ENCODE peak calls at places on chromosomes 11 and 22, in nine cellular contexts. One of them, this sample, is unnamed.

GRCh38 chr22:20194681-20195593 is 44.1 kb upstream of the CCDC188 start:
- DNase-seq in mucosa of descending colon: no peak
- DNase-seq in AG04449: no peak
- DNase-seq in coronary artery: no peak
- DNase-seq in spleen: no peak
- DNase-seq in brain microvascular endothelial cell: no peak
- DNase-seq in heart left ventricle: no peak
- DNase-seq in sigmoid colon: no peak
- DNase-seq in K562: no peak
- DNase-seq in this sample: no peak

GRCh38 chr11:120643254-120643653 is 131.7 kb downstream of the GRIK4 start:
- DNase-seq in mucosa of descending colon: no peak
- DNase-seq in AG04449: no peak
- DNase-seq in coronary artery: no peak
- DNase-seq in spleen: peak
- DNase-seq in brain microvascular endothelial cell: no peak
- DNase-seq in heart left ventricle: no peak
- DNase-seq in sigmoid colon: no peak
- DNase-seq in K562: no peak
- DNase-seq in this sample: no peak

GRCh38 chr11:71542856-71543743 is 5.1 kb upstream of the KRTAP5-9 start:
- DNase-seq in mucosa of descending colon: no peak
- DNase-seq in AG04449: no peak
- DNase-seq in coronary artery: no peak
- DNase-seq in spleen: no peak
- DNase-seq in brain microvascular endothelial cell: no peak
- DNase-seq in heart left ventricle: no peak
- DNase-seq in sigmoid colon: no peak
- DNase-seq in K562: no peak
- DNase-seq in this sample: no peak

GRCh38 chr11:75858613-75859012 is 43.6 kb downstream of the UVRAG start:
- DNase-seq in mucosa of descending colon: no peak
- DNase-seq in AG04449: peak
- DNase-seq in coronary artery: no peak
- DNase-seq in spleen: no peak
- DNase-seq in brain microvascular endothelial cell: peak
- DNase-seq in heart left ventricle: no peak
- DNase-seq in sigmoid colon: no peak
- DNase-seq in K562: no peak
- DNase-seq in this sample: no peak

GRCh38 chr11:112128483-112129121 is 35.3 kb downstream of the IL18 start:
- DNase-seq in mucosa of descending colon: peak
- DNase-seq in AG04449: peak
- DNase-seq in coronary artery: no peak
- DNase-seq in spleen: no peak
- DNase-seq in brain microvascular endothelial cell: peak
- DNase-seq in heart left ventricle: no peak
- DNase-seq in sigmoid colon: peak
- DNase-seq in K562: no peak
- DNase-seq in this sample: no peak

GRCh38 chr11:129613076-129613475 is 202.6 kb upstream of the TMEM45B start:
- DNase-seq in mucosa of descending colon: no peak
- DNase-seq in AG04449: no peak
- DNase-seq in coronary artery: no peak
- DNase-seq in spleen: no peak
- DNase-seq in brain microvascular endothelial cell: peak
- DNase-seq in heart left ventricle: no peak
- DNase-seq in sigmoid colon: no peak
- DNase-seq in K562: no peak
- DNase-seq in this sample: no peak

GRCh38 chr22:19043111-19044085 is 78.8 kb downstream of the DGCR2 start:
- DNase-seq in mucosa of descending colon: peak
- DNase-seq in AG04449: no peak
- DNase-seq in coronary artery: no peak
- DNase-seq in spleen: peak
- DNase-seq in brain microvascular endothelial cell: no peak
- DNase-seq in heart left ventricle: no peak
- DNase-seq in sigmoid colon: peak
- DNase-seq in K562: peak
- DNase-seq in this sample: no peak

GRCh38 chr11:131240421-131240820 is 130.0 kb upstream of the NTM start:
- DNase-seq in mucosa of descending colon: no peak
- DNase-seq in AG04449: no peak
- DNase-seq in coronary artery: no peak
- DNase-seq in spleen: no peak
- DNase-seq in brain microvascular endothelial cell: no peak
- DNase-seq in heart left ventricle: no peak
- DNase-seq in sigmoid colon: no peak
- DNase-seq in K562: no peak
- DNase-seq in this sample: no peak

GRCh38 chr11:96044311-96044710 is 120.4 kb upstream of the MTMR2 start:
- DNase-seq in mucosa of descending colon: no peak
- DNase-seq in AG04449: no peak
- DNase-seq in coronary artery: no peak
- DNase-seq in spleen: no peak
- DNase-seq in brain microvascular endothelial cell: no peak
- DNase-seq in heart left ventricle: no peak
- DNase-seq in sigmoid colon: no peak
- DNase-seq in K562: no peak
- DNase-seq in this sample: no peak

GRCh38 chr11:96044747-96045146 is 120.8 kb upstream of the MTMR2 start:
- DNase-seq in mucosa of descending colon: no peak
- DNase-seq in AG04449: no peak
- DNase-seq in coronary artery: no peak
- DNase-seq in spleen: no peak
- DNase-seq in brain microvascular endothelial cell: no peak
- DNase-seq in heart left ventricle: no peak
- DNase-seq in sigmoid colon: no peak
- DNase-seq in K562: no peak
- DNase-seq in this sample: no peak

GRCh38 chr11:96050435-96051182 is 126.7 kb upstream of the MTMR2 start:
- DNase-seq in mucosa of descending colon: no peak
- DNase-seq in AG04449: no peak
- DNase-seq in coronary artery: no peak
- DNase-seq in spleen: no peak
- DNase-seq in brain microvascular endothelial cell: peak
- DNase-seq in heart left ventricle: no peak
- DNase-seq in sigmoid colon: no peak
- DNase-seq in K562: no peak
- DNase-seq in this sample: no peak

GRCh38 chr11:96049426-96049825 is 125.5 kb upstream of the MTMR2 start:
- DNase-seq in mucosa of descending colon: no peak
- DNase-seq in AG04449: no peak
- DNase-seq in coronary artery: no peak
- DNase-seq in spleen: no peak
- DNase-seq in brain microvascular endothelial cell: peak
- DNase-seq in heart left ventricle: no peak
- DNase-seq in sigmoid colon: no peak
- DNase-seq in K562: no peak
- DNase-seq in this sample: no peak

GRCh38 chr11:96045622-96046456 is 121.9 kb upstream of the MTMR2 start:
- DNase-seq in mucosa of descending colon: no peak
- DNase-seq in AG04449: peak
- DNase-seq in coronary artery: peak
- DNase-seq in spleen: no peak
- DNase-seq in brain microvascular endothelial cell: peak
- DNase-seq in heart left ventricle: peak
- DNase-seq in sigmoid colon: peak
- DNase-seq in K562: no peak
- DNase-seq in this sample: peak
- TF ChIP-seq CTCF in mucosa of descending colon: no peak
- TF ChIP-seq CTCF in AG04449: peak
- TF ChIP-seq CTCF in coronary artery: peak
- TF ChIP-seq CTCF in spleen: no peak
- TF ChIP-seq CTCF in brain microvascular endothelial cell: peak
- TF ChIP-seq CTCF in heart left ventricle: no peak
- TF ChIP-seq CTCF in sigmoid colon: no peak
- TF ChIP-seq CTCF in K562: no peak
- TF ChIP-seq CTCF in this sample: peak

GRCh38 chr11:64774144-64774543 is 4.2 kb downstream of the SF1 start:
- DNase-seq in mucosa of descending colon: no peak
- DNase-seq in AG04449: no peak
- DNase-seq in coronary artery: no peak
- DNase-seq in spleen: no peak
- DNase-seq in brain microvascular endothelial cell: no peak
- DNase-seq in heart left ventricle: no peak
- DNase-seq in sigmoid colon: no peak
- DNase-seq in K562: no peak
- DNase-seq in this sample: no peak

GRCh38 chr11:64771861-64772260 is 6.5 kb downstream of the SF1 start:
- DNase-seq in mucosa of descending colon: no peak
- DNase-seq in AG04449: no peak
- DNase-seq in coronary artery: no peak
- DNase-seq in spleen: no peak
- DNase-seq in brain microvascular endothelial cell: no peak
- DNase-seq in heart left ventricle: no peak
- DNase-seq in sigmoid colon: no peak
- DNase-seq in K562: no peak
- DNase-seq in this sample: no peak

GRCh38 chr11:64769283-64769682 is 9.1 kb downstream of the SF1 start:
- DNase-seq in mucosa of descending colon: no peak
- DNase-seq in AG04449: no peak
- DNase-seq in coronary artery: no peak
- DNase-seq in spleen: peak
- DNase-seq in brain microvascular endothelial cell: no peak
- DNase-seq in heart left ventricle: no peak
- DNase-seq in sigmoid colon: no peak
- DNase-seq in K562: no peak
- DNase-seq in this sample: no peak

GRCh38 chr11:64770120-64770519 is 8.2 kb downstream of the SF1 start:
- DNase-seq in mucosa of descending colon: peak
- DNase-seq in AG04449: no peak
- DNase-seq in coronary artery: no peak
- DNase-seq in spleen: peak
- DNase-seq in brain microvascular endothelial cell: no peak
- DNase-seq in heart left ventricle: no peak
- DNase-seq in sigmoid colon: peak
- DNase-seq in K562: no peak
- DNase-seq in this sample: no peak

DNA sequence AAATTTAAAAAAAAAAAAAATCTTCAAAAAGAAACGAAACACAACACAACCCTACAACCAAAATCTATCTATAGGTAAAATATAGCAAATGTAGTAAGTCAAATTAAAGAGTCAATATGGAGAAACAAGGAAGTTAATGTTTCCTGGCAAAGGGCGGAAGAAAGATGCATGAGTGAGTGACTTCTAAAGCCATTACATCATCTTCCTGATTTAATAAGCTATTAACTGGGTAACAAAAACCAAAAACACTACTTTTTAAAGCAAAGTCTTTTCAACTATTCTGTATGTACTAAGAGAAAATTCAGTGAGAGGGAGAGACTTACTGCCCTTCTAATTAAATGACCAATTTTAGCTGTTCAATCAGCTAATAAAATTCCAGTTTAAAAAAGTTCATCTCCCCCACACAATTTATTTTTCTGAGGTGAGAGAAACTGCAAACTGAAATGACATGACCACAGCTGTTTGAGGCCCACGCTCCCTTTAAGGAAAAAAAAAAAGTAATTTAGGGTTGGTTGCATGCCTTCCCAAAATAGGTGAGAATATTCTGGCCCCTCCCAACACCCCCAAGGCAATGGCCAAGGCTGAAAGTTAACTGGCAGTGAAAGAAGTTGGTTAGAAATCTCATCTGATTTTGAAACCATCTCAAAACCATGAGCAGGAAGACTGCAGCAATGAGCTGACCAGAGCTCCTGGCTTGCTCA is 5.9 kb downstream of the SF1 start:
- DNase-seq in mucosa of descending colon: no peak
- DNase-seq in AG04449: no peak
- DNase-seq in coronary artery: no peak
- DNase-seq in spleen: no peak
- DNase-seq in brain microvascular endothelial cell: no peak
- DNase-seq in heart left ventricle: no peak
- DNase-seq in sigmoid colon: no peak
- DNase-seq in K562: no peak
- DNase-seq in this sample: no peak
- H3K4me3 ChIP-seq in mucosa of descending colon: no peak
- H3K4me3 ChIP-seq in AG04449: no peak
- H3K4me3 ChIP-seq in coronary artery: no peak
- H3K4me3 ChIP-seq in spleen: no peak
- H3K4me3 ChIP-seq in brain microvascular endothelial cell: no peak
- H3K4me3 ChIP-seq in heart left ventricle: no peak
- H3K4me3 ChIP-seq in sigmoid colon: no peak
- H3K4me3 ChIP-seq in K562: no peak
- H3K4me3 ChIP-seq in this sample: no peak

GRCh38 chr11:48050304-48050703 is 69.9 kb downstream of the PTPRJ start:
- DNase-seq in mucosa of descending colon: no peak
- DNase-seq in AG04449: no peak
- DNase-seq in coronary artery: no peak
- DNase-seq in spleen: no peak
- DNase-seq in brain microvascular endothelial cell: no peak
- DNase-seq in heart left ventricle: no peak
- DNase-seq in sigmoid colon: no peak
- DNase-seq in K562: no peak
- DNase-seq in this sample: no peak

GRCh38 chr11:48054994-48055291 is 74.6 kb downstream of the PTPRJ start:
- DNase-seq in mucosa of descending colon: no peak
- DNase-seq in AG04449: no peak
- DNase-seq in coronary artery: no peak
- DNase-seq in spleen: no peak
- DNase-seq in brain microvascular endothelial cell: no peak
- DNase-seq in heart left ventricle: no peak
- DNase-seq in sigmoid colon: no peak
- DNase-seq in K562: no peak
- DNase-seq in this sample: no peak

GRCh38 chr11:48055292-48056132 is 75.2 kb downstream of the PTPRJ start:
- DNase-seq in mucosa of descending colon: peak
- DNase-seq in AG04449: no peak
- DNase-seq in coronary artery: no peak
- DNase-seq in spleen: no peak
- DNase-seq in brain microvascular endothelial cell: peak
- DNase-seq in heart left ventricle: no peak
- DNase-seq in sigmoid colon: no peak
- DNase-seq in K562: peak
- DNase-seq in this sample: no peak

GRCh38 chr11:48051217-48051848 is 71.0 kb downstream of the PTPRJ start:
- DNase-seq in mucosa of descending colon: no peak
- DNase-seq in AG04449: no peak
- DNase-seq in coronary artery: peak
- DNase-seq in spleen: no peak
- DNase-seq in brain microvascular endothelial cell: no peak
- DNase-seq in heart left ventricle: no peak
- DNase-seq in sigmoid colon: no peak
- DNase-seq in K562: no peak
- DNase-seq in this sample: no peak

GRCh38 chr11:48052183-48053040 is 72.1 kb downstream of the PTPRJ start:
- DNase-seq in mucosa of descending colon: no peak
- DNase-seq in AG04449: no peak
- DNase-seq in coronary artery: peak
- DNase-seq in spleen: no peak
- DNase-seq in brain microvascular endothelial cell: peak
- DNase-seq in heart left ventricle: no peak
- DNase-seq in sigmoid colon: no peak
- DNase-seq in K562: no peak
- DNase-seq in this sample: peak
- TF ChIP-seq CTCF in mucosa of descending colon: no peak
- TF ChIP-seq CTCF in AG04449: no peak
- TF ChIP-seq CTCF in coronary artery: no peak
- TF ChIP-seq CTCF in spleen: no peak
- TF ChIP-seq CTCF in brain microvascular endothelial cell: no peak
- TF ChIP-seq CTCF in heart left ventricle: no peak
- TF ChIP-seq CTCF in sigmoid colon: no peak
- TF ChIP-seq CTCF in K562: no peak
- TF ChIP-seq CTCF in this sample: no peak

GRCh38 chr22:39169797-39170466 is 17.5 kb upstream of the CBX7 start:
- DNase-seq in mucosa of descending colon: no peak
- DNase-seq in AG04449: no peak
- DNase-seq in coronary artery: no peak
- DNase-seq in spleen: no peak
- DNase-seq in brain microvascular endothelial cell: no peak
- DNase-seq in heart left ventricle: no peak
- DNase-seq in sigmoid colon: no peak
- DNase-seq in K562: no peak
- DNase-seq in this sample: peak

GRCh38 chr22:39171623-39172264 is 19.3 kb upstream of the CBX7 start:
- DNase-seq in mucosa of descending colon: no peak
- DNase-seq in AG04449: no peak
- DNase-seq in coronary artery: no peak
- DNase-seq in spleen: peak
- DNase-seq in brain microvascular endothelial cell: no peak
- DNase-seq in heart left ventricle: no peak
- DNase-seq in sigmoid colon: no peak
- DNase-seq in K562: no peak
- DNase-seq in this sample: peak

GRCh38 chr22:39173050-39173706 is 20.7 kb upstream of the CBX7 start:
- DNase-seq in mucosa of descending colon: no peak
- DNase-seq in AG04449: no peak
- DNase-seq in coronary artery: no peak
- DNase-seq in spleen: no peak
- DNase-seq in brain microvascular endothelial cell: no peak
- DNase-seq in heart left ventricle: peak
- DNase-seq in sigmoid colon: no peak
- DNase-seq in K562: no peak
- DNase-seq in this sample: peak

GRCh38 chr22:39173787-39174497 is 21.5 kb upstream of the CBX7 start:
- DNase-seq in mucosa of descending colon: no peak
- DNase-seq in AG04449: no peak
- DNase-seq in coronary artery: no peak
- DNase-seq in spleen: peak
- DNase-seq in brain microvascular endothelial cell: no peak
- DNase-seq in heart left ventricle: no peak
- DNase-seq in sigmoid colon: no peak
- DNase-seq in K562: no peak
- DNase-seq in this sample: peak

DNA sequence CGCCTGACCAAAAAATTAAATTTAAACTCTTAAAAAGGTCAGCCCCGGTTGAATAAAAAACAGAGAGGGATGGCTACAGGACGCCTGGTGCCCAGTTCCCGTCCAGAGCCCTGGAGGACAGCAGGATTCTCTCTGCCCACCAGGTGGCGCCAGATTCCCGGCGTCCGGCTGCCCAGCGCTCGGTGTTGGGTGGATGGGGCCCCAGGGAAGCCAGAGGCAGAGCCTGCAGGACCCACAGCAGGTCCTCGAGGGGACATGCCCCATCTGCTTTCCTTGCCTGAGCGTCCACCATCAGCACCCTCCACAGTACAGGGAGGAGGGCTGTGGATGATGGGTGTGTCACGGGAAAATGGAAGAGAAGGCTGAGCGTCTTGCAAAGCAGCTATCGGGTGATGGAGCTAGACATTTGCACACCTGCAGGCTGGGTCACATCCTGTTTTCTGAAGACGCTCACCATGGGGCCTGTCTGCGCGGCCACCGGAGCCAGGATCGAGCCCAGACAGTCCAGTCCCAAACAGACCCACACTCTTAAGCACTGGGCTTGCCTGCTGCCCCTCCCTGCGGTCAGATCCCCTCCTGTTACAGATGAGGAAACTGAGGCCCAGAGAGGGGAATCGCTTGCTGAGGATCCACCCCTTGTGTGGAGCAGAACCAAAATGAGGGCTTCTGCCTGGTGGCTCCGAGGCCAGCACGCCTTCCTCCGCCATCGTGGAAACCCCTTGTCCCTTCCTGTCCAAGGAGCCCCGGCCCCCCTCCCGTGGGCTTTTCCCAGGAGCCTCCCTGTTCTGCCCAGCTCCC is 18.5 kb upstream of the CBX7 start:
- DNase-seq in mucosa of descending colon: peak
- DNase-seq in AG04449: no peak
- DNase-seq in coronary artery: peak
- DNase-seq in spleen: peak
- DNase-seq in brain microvascular endothelial cell: peak
- DNase-seq in heart left ventricle: peak
- DNase-seq in sigmoid colon: peak
- DNase-seq in K562: peak
- DNase-seq in this sample: peak
- H3K4me3 ChIP-seq in mucosa of descending colon: no peak
- H3K4me3 ChIP-seq in AG04449: no peak
- H3K4me3 ChIP-seq in coronary artery: peak
- H3K4me3 ChIP-seq in spleen: no peak
- H3K4me3 ChIP-seq in brain microvascular endothelial cell: no peak
- H3K4me3 ChIP-seq in heart left ventricle: no peak
- H3K4me3 ChIP-seq in sigmoid colon: no peak
- H3K4me3 ChIP-seq in K562: no peak
- H3K4me3 ChIP-seq in this sample: no peak

This sample was measured in endodermal cell.